ENCODE peak calls at places on chromosomes 13 and 19, in five cellular contexts. One of them, this sample, is unnamed.

GRCh38 chr13:75802161-75802560 is 166.0 kb downstream of the LMO7 start:
- DNase-seq in upper lobe of right lung: no peak
- DNase-seq in upper lobe of left lung: no peak
- DNase-seq in fibroblast of lung: no peak
- DNase-seq in thoracic aorta: no peak
- DNase-seq in this sample: no peak

GRCh38 chr19:7638802-7639465 is 2.0 kb downstream of the STXBP2 start:
- DNase-seq in upper lobe of right lung: no peak
- DNase-seq in upper lobe of left lung: no peak
- DNase-seq in fibroblast of lung: no peak
- DNase-seq in thoracic aorta: no peak
- DNase-seq in this sample: no peak

GRCh38 chr19:49387936-49388372 is at the start of gene KASH5:
- DNase-seq in upper lobe of right lung: peak; percentile 92
- DNase-seq in upper lobe of left lung: peak; percentile 83
- DNase-seq in fibroblast of lung: peak; percentile 22
- DNase-seq in thoracic aorta: no peak
- DNase-seq in this sample: peak; percentile 95

GRCh38 chr13:49681837-49682236 is 9.4 kb downstream of the EBPL start:
- DNase-seq in upper lobe of right lung: no peak
- DNase-seq in upper lobe of left lung: no peak
- DNase-seq in fibroblast of lung: peak; percentile 66
- DNase-seq in thoracic aorta: no peak
- DNase-seq in this sample: no peak

GRCh38 chr19:49157445-49158224 is at the start of gene TRPM4:
- DNase-seq in upper lobe of right lung: peak; percentile 96
- DNase-seq in upper lobe of left lung: peak; percentile 92
- DNase-seq in fibroblast of lung: peak; percentile 68
- DNase-seq in thoracic aorta: peak; percentile 63
- DNase-seq in this sample: peak; percentile 8

GRCh38 chr13:63578796-63579195 is 2163.1 kb upstream of the PCDH20 start:
- DNase-seq in upper lobe of right lung: no peak
- DNase-seq in upper lobe of left lung: no peak
- DNase-seq in fibroblast of lung: no peak
- DNase-seq in thoracic aorta: no peak
- DNase-seq in this sample: no peak

GRCh38 chr19:409006-409514 is at the start of gene C2CD4C:
- DNase-seq in upper lobe of right lung: peak; percentile 66
- DNase-seq in upper lobe of left lung: peak; percentile 19
- DNase-seq in fibroblast of lung: no peak
- DNase-seq in thoracic aorta: no peak
- DNase-seq in this sample: no peak

GRCh38 chr19:43438291-43439162 is 23.8 kb downstream of the TEX101 start:
- DNase-seq in upper lobe of right lung: no peak
- DNase-seq in upper lobe of left lung: peak; percentile 29
- DNase-seq in fibroblast of lung: peak; percentile 53
- DNase-seq in thoracic aorta: no peak
- DNase-seq in this sample: no peak

GRCh38 chr19:18860725-18861124 is 29.0 kb downstream of the UPF1 start:
- DNase-seq in upper lobe of right lung: peak; percentile 63
- DNase-seq in upper lobe of left lung: no peak
- DNase-seq in fibroblast of lung: no peak
- DNase-seq in thoracic aorta: no peak
- DNase-seq in this sample: no peak

GRCh38 chr13:51966186-51966585 is 45.1 kb downstream of the ATP7B start:
- DNase-seq in upper lobe of right lung: no peak
- DNase-seq in upper lobe of left lung: no peak
- DNase-seq in fibroblast of lung: no peak
- DNase-seq in thoracic aorta: no peak
- DNase-seq in this sample: no peak

GRCh38 chr13:37869756-37870488 is at the start of gene TRPC4:
- DNase-seq in upper lobe of right lung: peak; percentile 60
- DNase-seq in upper lobe of left lung: peak; percentile 22
- DNase-seq in fibroblast of lung: peak; percentile 76
- DNase-seq in thoracic aorta: no peak
- DNase-seq in this sample: no peak

GRCh38 chr13:34208326-34208725 is 390.4 kb downstream of the RFC3 start:
- DNase-seq in upper lobe of right lung: no peak
- DNase-seq in upper lobe of left lung: no peak
- DNase-seq in fibroblast of lung: peak; percentile 55
- DNase-seq in thoracic aorta: no peak
- DNase-seq in this sample: no peak

GRCh38 chr19:38440592-38440991 is 7.1 kb downstream of the RYR1 start:
- DNase-seq in upper lobe of right lung: no peak
- DNase-seq in upper lobe of left lung: no peak
- DNase-seq in fibroblast of lung: no peak
- DNase-seq in thoracic aorta: no peak
- DNase-seq in this sample: no peak

GRCh38 chr19:30467239-30467638 is 95.1 kb downstream of the ZNF536 start:
- DNase-seq in upper lobe of right lung: no peak
- DNase-seq in upper lobe of left lung: no peak
- DNase-seq in fibroblast of lung: no peak
- DNase-seq in thoracic aorta: no peak
- DNase-seq in this sample: no peak

GRCh38 chr19:30459859-30460258 is 87.7 kb downstream of the ZNF536 start:
- DNase-seq in upper lobe of right lung: no peak
- DNase-seq in upper lobe of left lung: no peak
- DNase-seq in fibroblast of lung: no peak
- DNase-seq in thoracic aorta: no peak
- DNase-seq in this sample: no peak

DNA sequence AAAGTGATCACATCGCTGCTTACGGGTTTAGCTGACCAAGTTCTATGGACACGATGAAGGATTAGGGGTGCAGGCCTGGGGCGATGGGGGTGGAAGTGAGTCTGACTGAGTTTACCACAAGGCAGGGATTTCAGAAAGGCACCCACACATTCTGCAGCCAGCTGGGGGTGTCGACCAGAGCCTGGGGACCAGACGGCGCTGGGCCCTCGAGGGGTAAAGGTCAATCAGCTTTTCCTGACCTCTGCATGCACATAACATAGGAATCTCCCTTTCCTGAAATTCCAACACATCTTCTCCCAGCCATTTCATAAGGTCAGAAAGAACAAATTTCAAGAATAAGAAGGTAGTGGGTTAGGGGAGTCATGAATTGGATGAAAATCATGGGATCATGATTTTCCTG is 92.0 kb downstream of the ZNF536 start:
- DNase-seq in upper lobe of right lung: no peak
- DNase-seq in upper lobe of left lung: no peak
- DNase-seq in fibroblast of lung: no peak
- DNase-seq in thoracic aorta: no peak
- DNase-seq in this sample: no peak
- H3K4me1 ChIP-seq in upper lobe of right lung: no peaks in the 10 kb centered on the region
- H3K4me1 ChIP-seq in upper lobe of left lung: no peaks in the 10 kb centered on the region
- H3K4me1 ChIP-seq in fibroblast of lung: no peaks in the 10 kb centered on the region
- H3K4me1 ChIP-seq in thoracic aorta: no peaks in the 10 kb centered on the region
- H3K4me1 ChIP-seq in this sample: no peaks in the 10 kb centered on the region

DNA sequence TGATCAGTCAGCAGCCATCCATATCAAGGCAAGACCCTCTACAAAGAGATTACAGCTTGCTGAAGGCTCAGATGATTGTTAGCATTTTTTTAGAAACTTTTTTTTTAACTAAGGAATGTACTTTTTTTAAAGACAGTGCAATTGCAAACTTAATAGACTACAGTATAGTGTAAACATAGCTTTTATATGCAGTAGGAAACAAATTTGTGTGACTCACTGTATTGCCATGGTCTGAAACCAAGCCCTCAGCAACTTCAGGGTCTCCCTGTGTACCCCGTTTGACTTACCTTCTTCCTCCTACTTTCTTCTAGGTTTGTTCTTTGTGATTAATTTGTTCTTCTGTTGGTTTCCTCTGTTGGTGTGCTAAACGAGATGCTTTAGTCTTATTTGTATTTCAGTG is 93.0 kb upstream of the TEX29 start:
- DNase-seq in upper lobe of right lung: no peak
- DNase-seq in upper lobe of left lung: no peak
- DNase-seq in fibroblast of lung: no peak
- DNase-seq in thoracic aorta: no peak
- DNase-seq in this sample: no peak
- H3K36me3 ChIP-seq in upper lobe of right lung: peaks cover 17% of the 10 kb centered on the region
- H3K36me3 ChIP-seq in upper lobe of left lung: peaks cover 15% of the 10 kb centered on the region
- H3K36me3 ChIP-seq in fibroblast of lung: peaks cover 2% of the 10 kb centered on the region
- H3K36me3 ChIP-seq in thoracic aorta: no peaks in the 10 kb centered on the region
- H3K36me3 ChIP-seq in this sample: peaks cover 13% of the 10 kb centered on the region

DNA sequence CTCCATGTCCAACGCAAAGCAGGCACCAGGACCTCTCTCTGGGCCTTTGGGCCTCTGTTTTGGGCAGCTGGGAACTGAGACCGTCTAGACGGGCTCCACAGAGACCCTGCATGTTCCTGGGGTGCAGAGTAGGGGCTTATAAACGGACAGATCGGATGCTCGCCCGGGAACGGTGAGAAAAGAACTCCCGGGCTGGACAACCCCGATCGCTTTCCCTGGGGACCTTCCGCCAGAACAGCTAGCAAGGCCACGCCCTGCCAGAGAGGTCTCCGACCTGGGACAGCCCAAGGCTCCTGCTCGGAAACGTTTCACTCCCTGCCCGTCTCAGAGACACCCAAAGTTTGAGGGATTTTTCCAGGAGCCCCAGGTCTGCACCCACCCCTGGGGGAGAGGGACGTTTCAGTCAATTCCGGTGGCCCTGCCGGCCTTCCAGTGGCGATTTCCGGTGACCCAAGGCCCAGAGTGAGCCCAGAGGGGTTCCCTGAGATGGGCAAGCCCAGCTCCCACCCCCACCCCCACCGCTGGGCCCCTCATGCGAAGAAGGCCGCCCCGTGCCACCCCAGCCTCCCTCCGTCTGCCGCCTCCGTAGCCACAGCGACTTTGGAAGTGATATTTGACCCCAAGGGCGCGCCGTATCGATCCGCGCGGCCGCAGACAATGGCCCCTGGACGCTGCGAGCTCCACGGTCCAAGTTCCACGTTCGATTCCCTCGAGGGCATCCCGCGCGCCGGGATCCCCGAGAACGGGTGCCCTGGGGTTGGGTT is 1.7 kb downstream of the NR2F6 start:
- DNase-seq in upper lobe of right lung: peak; percentile 80
- DNase-seq in upper lobe of left lung: peak; percentile 72
- DNase-seq in fibroblast of lung: no peak
- DNase-seq in thoracic aorta: no peak
- DNase-seq in this sample: no peak
- H3K4me1 ChIP-seq in upper lobe of right lung: peaks cover 24% of the 10 kb centered on the region
- H3K4me1 ChIP-seq in upper lobe of left lung: peaks cover 46% of the 10 kb centered on the region
- H3K4me1 ChIP-seq in fibroblast of lung: peaks cover 9% of the 10 kb centered on the region
- H3K4me1 ChIP-seq in thoracic aorta: peaks cover 40% of the 10 kb centered on the region
- H3K4me1 ChIP-seq in this sample: peaks cover 8% of the 10 kb centered on the region

GRCh38 chr19:41901707-41902360 is 18.9 kb downstream of the ARHGEF1 start:
- DNase-seq in upper lobe of right lung: no peak
- DNase-seq in upper lobe of left lung: no peak
- DNase-seq in fibroblast of lung: no peak
- DNase-seq in thoracic aorta: no peak
- DNase-seq in this sample: no peak
- H3K36me3 ChIP-seq in upper lobe of right lung: peaks cover 94% of the 10 kb centered on the region
- H3K36me3 ChIP-seq in upper lobe of left lung: peaks cover 99% of the 10 kb centered on the region
- H3K36me3 ChIP-seq in fibroblast of lung: peaks cover 33% of the 10 kb centered on the region
- H3K36me3 ChIP-seq in thoracic aorta: peaks cover 67% of the 10 kb centered on the region
- H3K36me3 ChIP-seq in this sample: peaks cover 80% of the 10 kb centered on the region